ENCODE peak calls at places on chromosomes 5 and 9, in ten cellular contexts. One of them, this sample, is unnamed. For H3K36me3, the result is how much of the 10 kb centered on the place peaks cover.

GRCh38 chr5:179461576-179461975 is 88.8 kb upstream of the RUFY1 start:
- DNase-seq in IMR-90: no peak
- DNase-seq in MM.1S: no peak
- DNase-seq in neural progenitor cell: no peak
- DNase-seq in HCT116: no peak
- DNase-seq in endodermal cell: no peak
- DNase-seq in GM23248: no peak
- DNase-seq in fibroblast of lung: no peak
- DNase-seq in neuronal stem cell: no peak
- DNase-seq in mesenchymal stem cell: no peak
- DNase-seq in this sample: no peak

GRCh38 chr5:64505769-64506566 is at the start of gene RGS7BP:
- DNase-seq in IMR-90: peak
- DNase-seq in MM.1S: no peak
- DNase-seq in neural progenitor cell: peak
- DNase-seq in HCT116: no peak
- DNase-seq in endodermal cell: peak
- DNase-seq in GM23248: peak
- DNase-seq in fibroblast of lung: peak
- DNase-seq in neuronal stem cell: peak
- DNase-seq in mesenchymal stem cell: peak
- DNase-seq in this sample: peak

GRCh38 chr9:2260401-2261306 is 245.5 kb downstream of the SMARCA2 start:
- DNase-seq in IMR-90: peak
- DNase-seq in MM.1S: no peak
- DNase-seq in neural progenitor cell: no peak
- DNase-seq in HCT116: peak
- DNase-seq in endodermal cell: no peak
- DNase-seq in GM23248: peak
- DNase-seq in fibroblast of lung: peak
- DNase-seq in neuronal stem cell: no peak
- DNase-seq in mesenchymal stem cell: no peak
- DNase-seq in this sample: no peak

GRCh38 chr5:113059232-113059805 is 82.7 kb downstream of the DCP2 start:
- DNase-seq in IMR-90: peak
- DNase-seq in MM.1S: no peak
- DNase-seq in neural progenitor cell: peak
- DNase-seq in HCT116: no peak
- DNase-seq in endodermal cell: no peak
- DNase-seq in GM23248: peak
- DNase-seq in fibroblast of lung: peak
- DNase-seq in neuronal stem cell: no peak
- DNase-seq in mesenchymal stem cell: peak
- DNase-seq in this sample: no peak

GRCh38 chr9:96015876-96016686 is 140.6 kb downstream of the ERCC6L2 start:
- DNase-seq in IMR-90: peak
- DNase-seq in MM.1S: peak
- DNase-seq in neural progenitor cell: no peak
- DNase-seq in HCT116: no peak
- DNase-seq in endodermal cell: no peak
- DNase-seq in GM23248: peak
- DNase-seq in fibroblast of lung: peak
- DNase-seq in neuronal stem cell: no peak
- DNase-seq in mesenchymal stem cell: no peak
- DNase-seq in this sample: no peak

GRCh38 chr5:34929720-34930526 is 564 bp downstream of the DNAJC21 start:
- DNase-seq in IMR-90: peak
- DNase-seq in MM.1S: peak
- DNase-seq in neural progenitor cell: peak
- DNase-seq in HCT116: peak
- DNase-seq in endodermal cell: peak
- DNase-seq in GM23248: peak
- DNase-seq in fibroblast of lung: peak
- DNase-seq in neuronal stem cell: peak
- DNase-seq in mesenchymal stem cell: peak
- DNase-seq in this sample: peak

GRCh38 chr5:179319741-179320281 is 25.4 kb downstream of the ADAMTS2 start:
- DNase-seq in IMR-90: peak
- DNase-seq in MM.1S: no peak
- DNase-seq in neural progenitor cell: no peak
- DNase-seq in HCT116: no peak
- DNase-seq in endodermal cell: no peak
- DNase-seq in GM23248: peak
- DNase-seq in fibroblast of lung: peak
- DNase-seq in neuronal stem cell: no peak
- DNase-seq in mesenchymal stem cell: peak
- DNase-seq in this sample: no peak

GRCh38 chr9:121197135-121197534 is 4.5 kb downstream of the RAB14 start:
- DNase-seq in IMR-90: no peak
- DNase-seq in MM.1S: no peak
- DNase-seq in neural progenitor cell: no peak
- DNase-seq in HCT116: no peak
- DNase-seq in endodermal cell: no peak
- DNase-seq in GM23248: peak
- DNase-seq in fibroblast of lung: no peak
- DNase-seq in neuronal stem cell: no peak
- DNase-seq in mesenchymal stem cell: no peak
- DNase-seq in this sample: no peak

GRCh38 chr5:64149857-64150521 is 15.7 kb upstream of the RNF180 start:
- DNase-seq in IMR-90: no peak
- DNase-seq in MM.1S: no peak
- DNase-seq in neural progenitor cell: no peak
- DNase-seq in HCT116: no peak
- DNase-seq in endodermal cell: no peak
- DNase-seq in GM23248: no peak
- DNase-seq in fibroblast of lung: no peak
- DNase-seq in neuronal stem cell: no peak
- DNase-seq in mesenchymal stem cell: no peak
- DNase-seq in this sample: no peak

GRCh38 chr9:24765025-24765756 is 219.5 kb upstream of the IZUMO3 start:
- DNase-seq in IMR-90: no peak
- DNase-seq in MM.1S: peak
- DNase-seq in neural progenitor cell: no peak
- DNase-seq in HCT116: no peak
- DNase-seq in endodermal cell: no peak
- DNase-seq in GM23248: no peak
- DNase-seq in fibroblast of lung: no peak
- DNase-seq in neuronal stem cell: no peak
- DNase-seq in mesenchymal stem cell: no peak
- DNase-seq in this sample: no peak

GRCh38 chr5:36689225-36689624 is 82.8 kb downstream of the SLC1A3 start:
- DNase-seq in IMR-90: peak
- DNase-seq in MM.1S: no peak
- DNase-seq in neural progenitor cell: no peak
- DNase-seq in HCT116: no peak
- DNase-seq in endodermal cell: no peak
- DNase-seq in GM23248: peak
- DNase-seq in fibroblast of lung: peak
- DNase-seq in neuronal stem cell: no peak
- DNase-seq in mesenchymal stem cell: no peak
- DNase-seq in this sample: no peak

GRCh38 chr9:15160673-15161072 is 146.3 kb downstream of the TTC39B start:
- DNase-seq in IMR-90: peak
- DNase-seq in MM.1S: no peak
- DNase-seq in neural progenitor cell: no peak
- DNase-seq in HCT116: no peak
- DNase-seq in endodermal cell: no peak
- DNase-seq in GM23248: no peak
- DNase-seq in fibroblast of lung: peak
- DNase-seq in neuronal stem cell: no peak
- DNase-seq in mesenchymal stem cell: peak
- DNase-seq in this sample: no peak

GRCh38 chr5:79687911-79688310 is 1.7 kb upstream of the CMYA5 start:
- DNase-seq in IMR-90: no peak
- DNase-seq in MM.1S: no peak
- DNase-seq in neural progenitor cell: no peak
- DNase-seq in HCT116: no peak
- DNase-seq in endodermal cell: no peak
- DNase-seq in GM23248: no peak
- DNase-seq in fibroblast of lung: peak
- DNase-seq in neuronal stem cell: no peak
- DNase-seq in mesenchymal stem cell: no peak
- DNase-seq in this sample: no peak

GRCh38 chr9:110142253-110142652 is 65.7 kb downstream of the C9orf152 start:
- DNase-seq in IMR-90: no peak
- DNase-seq in MM.1S: no peak
- DNase-seq in neural progenitor cell: no peak
- DNase-seq in HCT116: no peak
- DNase-seq in endodermal cell: no peak
- DNase-seq in GM23248: no peak
- DNase-seq in fibroblast of lung: no peak
- DNase-seq in neuronal stem cell: no peak
- DNase-seq in mesenchymal stem cell: no peak
- DNase-seq in this sample: no peak

GRCh38 chr5:161865510-161865909 is 17.6 kb downstream of the GABRA1 start:
- DNase-seq in IMR-90: no peak
- DNase-seq in MM.1S: no peak
- DNase-seq in neural progenitor cell: no peak
- DNase-seq in HCT116: no peak
- DNase-seq in endodermal cell: no peak
- DNase-seq in GM23248: no peak
- DNase-seq in fibroblast of lung: no peak
- DNase-seq in neuronal stem cell: no peak
- DNase-seq in mesenchymal stem cell: no peak
- DNase-seq in this sample: no peak

GRCh38 chr5:176501333-176501732 is 35.9 kb downstream of the RNF44 start:
- DNase-seq in IMR-90: peak
- DNase-seq in MM.1S: no peak
- DNase-seq in neural progenitor cell: no peak
- DNase-seq in HCT116: no peak
- DNase-seq in endodermal cell: no peak
- DNase-seq in GM23248: peak
- DNase-seq in fibroblast of lung: peak
- DNase-seq in neuronal stem cell: no peak
- DNase-seq in mesenchymal stem cell: peak
- DNase-seq in this sample: no peak

GRCh38 chr5:50439221-50439620 is 1.9 kb downstream of the EMB start:
- DNase-seq in IMR-90: no peak
- DNase-seq in MM.1S: no peak
- DNase-seq in neural progenitor cell: no peak
- DNase-seq in HCT116: no peak
- DNase-seq in endodermal cell: no peak
- DNase-seq in GM23248: no peak
- DNase-seq in fibroblast of lung: no peak
- DNase-seq in neuronal stem cell: no peak
- DNase-seq in mesenchymal stem cell: no peak
- DNase-seq in this sample: no peak
- H3K9ac ChIP-seq in IMR-90: no peak
- H3K9ac ChIP-seq in MM.1S: no peak
- H3K9ac ChIP-seq in neural progenitor cell: no peak
- H3K9ac ChIP-seq in HCT116: no peak
- H3K9ac ChIP-seq in endodermal cell: no peak
- H3K9ac ChIP-seq in GM23248: no peak
- H3K9ac ChIP-seq in fibroblast of lung: no peak
- H3K9ac ChIP-seq in neuronal stem cell: no peak
- H3K9ac ChIP-seq in mesenchymal stem cell: no peak
- H3K9ac ChIP-seq in this sample: no peak

DNA sequence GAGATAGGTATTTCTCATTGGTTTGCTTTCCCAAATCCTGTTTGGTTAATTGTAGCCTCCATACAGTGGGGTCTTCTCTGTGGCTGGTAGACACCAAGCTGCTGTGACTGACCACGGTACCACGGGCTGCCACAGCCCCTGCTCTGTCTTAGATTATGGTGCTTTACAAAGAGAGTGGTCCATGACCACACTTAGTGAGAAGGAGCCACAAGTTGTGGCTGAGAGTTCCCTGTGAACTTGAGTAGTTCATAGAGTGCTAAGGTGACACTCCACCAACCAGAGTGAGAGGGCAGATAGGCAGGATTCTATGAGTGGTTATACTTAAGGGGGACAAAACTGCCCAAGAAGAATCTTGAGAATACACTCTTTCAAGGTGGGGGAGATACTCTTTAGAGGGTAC is 25.8 kb upstream of the ZBTB34 start:
- DNase-seq in IMR-90: no peak
- DNase-seq in MM.1S: no peak
- DNase-seq in neural progenitor cell: no peak
- DNase-seq in HCT116: no peak
- DNase-seq in endodermal cell: no peak
- DNase-seq in GM23248: no peak
- DNase-seq in fibroblast of lung: no peak
- DNase-seq in neuronal stem cell: no peak
- DNase-seq in mesenchymal stem cell: no peak
- DNase-seq in this sample: no peak
- H3K36me3 ChIP-seq in IMR-90: under half
- H3K36me3 ChIP-seq in MM.1S: under half
- H3K36me3 ChIP-seq in neural progenitor cell: under half
- H3K36me3 ChIP-seq in HCT116: under half
- H3K36me3 ChIP-seq in endodermal cell: half or more
- H3K36me3 ChIP-seq in GM23248: under half
- H3K36me3 ChIP-seq in fibroblast of lung: under half
- H3K36me3 ChIP-seq in neuronal stem cell: under half
- H3K36me3 ChIP-seq in mesenchymal stem cell: half or more
- H3K36me3 ChIP-seq in this sample: half or more

GRCh38 chr5:68653471-68653870 is 437.9 kb downstream of the PIK3R1 start:
- DNase-seq in IMR-90: no peak
- DNase-seq in MM.1S: no peak
- DNase-seq in neural progenitor cell: no peak
- DNase-seq in HCT116: no peak
- DNase-seq in endodermal cell: no peak
- DNase-seq in GM23248: no peak
- DNase-seq in fibroblast of lung: no peak
- DNase-seq in neuronal stem cell: no peak
- DNase-seq in mesenchymal stem cell: no peak
- DNase-seq in this sample: no peak
- H3K4me3 ChIP-seq in IMR-90: no peak
- H3K4me3 ChIP-seq in MM.1S: no peak
- H3K4me3 ChIP-seq in neural progenitor cell: no peak
- H3K4me3 ChIP-seq in HCT116: no peak
- H3K4me3 ChIP-seq in endodermal cell: no peak
- H3K4me3 ChIP-seq in GM23248: no peak
- H3K4me3 ChIP-seq in fibroblast of lung: no peak
- H3K4me3 ChIP-seq in neuronal stem cell: no peak
- H3K4me3 ChIP-seq in mesenchymal stem cell: no peak
- H3K4me3 ChIP-seq in this sample: no peak

GRCh38 chr9:137406876-137407589 is 15.9 kb downstream of the EXD3 start:
- DNase-seq in IMR-90: peak
- DNase-seq in MM.1S: no peak
- DNase-seq in neural progenitor cell: peak
- DNase-seq in HCT116: no peak
- DNase-seq in endodermal cell: peak
- DNase-seq in GM23248: peak
- DNase-seq in fibroblast of lung: peak
- DNase-seq in neuronal stem cell: peak
- DNase-seq in mesenchymal stem cell: peak
- DNase-seq in this sample: peak
- H3K9ac ChIP-seq in IMR-90: peak
- H3K9ac ChIP-seq in MM.1S: no peak
- H3K9ac ChIP-seq in neural progenitor cell: no peak
- H3K9ac ChIP-seq in HCT116: peak
- H3K9ac ChIP-seq in endodermal cell: no peak
- H3K9ac ChIP-seq in GM23248: peak
- H3K9ac ChIP-seq in fibroblast of lung: peak
- H3K9ac ChIP-seq in neuronal stem cell: peak
- H3K9ac ChIP-seq in mesenchymal stem cell: peak
- H3K9ac ChIP-seq in this sample: peak

DNA sequence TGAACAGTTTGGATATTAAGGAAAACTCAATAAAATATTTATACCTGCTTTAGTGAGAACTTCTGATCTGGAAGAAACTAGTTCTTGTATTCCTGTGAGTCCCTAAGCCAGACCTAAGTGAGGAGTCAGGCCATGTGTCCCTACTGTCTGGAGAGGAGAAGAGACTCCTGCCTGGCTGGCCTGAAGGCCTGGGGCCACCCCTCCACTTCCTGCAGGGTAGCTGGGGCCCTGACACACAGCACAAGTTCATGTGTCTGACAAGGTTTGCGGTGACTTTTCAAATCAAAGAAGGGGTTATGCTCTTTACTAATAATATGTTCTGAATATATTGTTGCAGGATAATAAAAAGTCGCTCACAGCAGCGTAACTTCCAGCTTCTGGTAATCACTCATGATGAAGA is 16.1 kb upstream of the IL13 start:
- DNase-seq in IMR-90: no peak
- DNase-seq in MM.1S: no peak
- DNase-seq in neural progenitor cell: no peak
- DNase-seq in HCT116: no peak
- DNase-seq in endodermal cell: no peak
- DNase-seq in GM23248: no peak
- DNase-seq in fibroblast of lung: no peak
- DNase-seq in neuronal stem cell: no peak
- DNase-seq in mesenchymal stem cell: no peak
- DNase-seq in this sample: no peak
- H3K36me3 ChIP-seq in IMR-90: under half
- H3K36me3 ChIP-seq in MM.1S: under half
- H3K36me3 ChIP-seq in neural progenitor cell: under half
- H3K36me3 ChIP-seq in HCT116: under half
- H3K36me3 ChIP-seq in endodermal cell: under half
- H3K36me3 ChIP-seq in GM23248: under half
- H3K36me3 ChIP-seq in fibroblast of lung: under half
- H3K36me3 ChIP-seq in neuronal stem cell: under half
- H3K36me3 ChIP-seq in mesenchymal stem cell: half or more
- H3K36me3 ChIP-seq in this sample: under half

This sample was measured in NT2/D1.